ENCODE peak calls at places on chromosomes 2 and 18, in six cellular contexts. Q is mammary epithelial cell; N is astrocyte of the spinal cord; I is heart left ventricle; D is naive thymus-derived CD4-positive, alpha-beta T cell; C is psoas muscle. P is an unnamed sample.

GRCh38 chr2:239692348-239692747 is 291.5 kb upstream of the HDAC4 start:
- DNase-seq in Q (no peak), N (no peak), I (no peak), D (no peak), C (peak), P (no peak)

GRCh38 chr2:132478669-132479068 is 62.1 kb downstream of the GPR39 start:
- DNase-seq in Q (no peak), N (no peak), I (no peak), D (no peak), C (no peak), P (no peak)

GRCh38 chr2:72605836-72606442 is 219.9 kb downstream of the EXOC6B start:
- DNase-seq in Q (no peak), N (peak), I (no peak), D (no peak), C (no peak), P (peak)

GRCh38 chr2:112031916-112032582 is 23.0 kb upstream of the TMEM87B start:
- DNase-seq in Q (peak), N (no peak), I (no peak), D (no peak), C (no peak), P (peak)

GRCh38 chr2:181468313-181468712 is 11.1 kb downstream of the ITGA4 start:
- DNase-seq in Q (no peak), N (no peak), I (no peak), D (no peak), C (no peak), P (no peak)

GRCh38 chr2:28602751-28603639 is 107.1 kb downstream of the PLB1 start:
- DNase-seq in Q (no peak), N (no peak), I (no peak), D (no peak), C (peak), P (no peak)

GRCh38 chr2:2771721-2772411 is 440.8 kb upstream of the MYT1L start:
- DNase-seq in Q (no peak), N (no peak), I (no peak), D (no peak), C (no peak), P (no peak)

GRCh38 chr18:54162431-54162830 is 62.0 kb downstream of the MBD2 start:
- DNase-seq in Q (peak), N (peak), I (no peak), D (no peak), C (no peak), P (peak)

GRCh38 chr2:241129086-241129871 is 20.0 kb downstream of the PASK start:
- DNase-seq in Q (no peak), N (no peak), I (no peak), D (no peak), C (peak), P (no peak)

GRCh38 chr2:229714080-229714735 is at the start of gene DNER:
- DNase-seq in Q (no peak), N (no peak), I (no peak), D (peak), C (peak), P (peak)

GRCh38 chr2:240601831-240602160 is 15.3 kb downstream of the CAPN10 start:
- DNase-seq in Q (no peak), N (no peak), I (no peak), D (no peak), C (peak), P (no peak)

GRCh38 chr18:48892146-48892855 is 58.5 kb downstream of the SMAD7 start:
- DNase-seq in Q (no peak), N (no peak), I (no peak), D (no peak), C (no peak), P (peak)

GRCh38 chr2:233244818-233245217 is 6.7 kb upstream of the ATG16L1 start:
- DNase-seq in Q (peak), N (no peak), I (no peak), D (no peak), C (no peak), P (peak)

GRCh38 chr2:30645745-30646119 is 161.5 kb downstream of the CAPN13 start:
- DNase-seq in Q (no peak), N (no peak), I (no peak), D (no peak), C (no peak), P (no peak)

GRCh38 chr2:239638376-239638775 is 237.6 kb upstream of the HDAC4 start:
- DNase-seq in Q (no peak), N (no peak), I (no peak), D (no peak), C (no peak), P (no peak)

GRCh38 chr18:79805926-79806487 is 8.3 kb downstream of the KCNG2 start:
- DNase-seq in Q (no peak), N (no peak), I (peak), D (no peak), C (no peak), P (no peak)

GRCh38 chr2:180959787-180960186 is 20.6 kb upstream of the UBE2E3 start:
- DNase-seq in Q (no peak), N (no peak), I (no peak), D (no peak), C (no peak), P (no peak)

GRCh38 chr2:2519381-2519780 is 188.3 kb upstream of the MYT1L start:
- DNase-seq in Q (no peak), N (no peak), I (no peak), D (no peak), C (no peak), P (no peak)

GRCh38 chr18:48278081-48278480 is 131.1 kb downstream of the ZBTB7C start:
- DNase-seq in Q (no peak), N (no peak), I (no peak), D (no peak), C (no peak), P (no peak)

GRCh38 chr2:196849895-196850294 is 40.7 kb upstream of the C2orf66 start:
- DNase-seq in Q (peak), N (peak), I (no peak), D (no peak), C (no peak), P (peak)

GRCh38 chr2:103264058-103264457 is 502.2 kb downstream of the TMEM182 start:
- DNase-seq in Q (no peak), N (no peak), I (no peak), D (no peak), C (no peak), P (no peak)

GRCh38 chr2:207683879-207684627 is 27.4 kb upstream of the CCNYL1 start:
- DNase-seq in Q (peak), N (peak), I (no peak), D (no peak), C (no peak), P (peak)

GRCh38 chr2:88398122-88398655 is 54.3 kb downstream of the FOXI3 start:
- DNase-seq in Q (no peak), N (no peak), I (no peak), D (no peak), C (no peak), P (no peak)

GRCh38 chr2:98459776-98460175 is 15.1 kb downstream of the INPP4A start:
- DNase-seq in Q (peak), N (peak), I (no peak), D (no peak), C (no peak), P (no peak)

GRCh38 chr2:74715071-74715791 is 61.2 kb downstream of the SEMA4F start:
- DNase-seq in Q (peak), N (peak), I (peak), D (peak), C (peak), P (peak)

DNA sequence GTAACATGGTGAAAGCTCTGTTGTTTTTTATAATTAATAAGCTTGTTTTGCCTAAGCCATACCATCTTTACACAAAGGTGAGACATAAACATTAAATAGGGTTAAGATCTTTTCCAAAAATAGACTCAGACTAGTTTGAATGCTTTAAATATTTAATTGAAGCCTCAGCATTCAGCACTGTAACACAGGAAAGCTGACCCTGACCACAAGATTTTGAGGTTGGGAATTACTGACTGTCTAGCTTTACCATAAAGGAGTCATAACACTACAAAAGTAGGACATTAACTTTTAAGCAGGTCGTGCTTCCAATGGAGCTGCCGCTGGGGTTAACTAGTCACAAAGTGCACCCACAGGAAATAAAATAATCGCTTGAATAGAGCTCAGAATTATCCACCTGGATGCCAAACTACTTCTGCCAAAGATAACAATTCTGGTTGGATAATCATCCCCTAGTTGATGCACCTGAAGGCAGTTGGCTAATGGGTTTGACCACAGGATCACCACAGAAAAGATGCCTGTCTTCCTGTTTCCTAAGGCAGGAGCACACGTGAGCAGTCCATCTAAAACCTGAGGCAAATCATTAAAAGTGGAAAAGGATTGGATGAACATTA is 106.2 kb downstream of the COBLL1 start:
- DNase-seq in Q (peak), N (peak), I (no peak), D (no peak), C (no peak), P (peak)
- H3K4me3 ChIP-seq in Q (no peak), N (no peak), I (no peak), D (no peak), C (no peak), P (no peak)

DNA sequence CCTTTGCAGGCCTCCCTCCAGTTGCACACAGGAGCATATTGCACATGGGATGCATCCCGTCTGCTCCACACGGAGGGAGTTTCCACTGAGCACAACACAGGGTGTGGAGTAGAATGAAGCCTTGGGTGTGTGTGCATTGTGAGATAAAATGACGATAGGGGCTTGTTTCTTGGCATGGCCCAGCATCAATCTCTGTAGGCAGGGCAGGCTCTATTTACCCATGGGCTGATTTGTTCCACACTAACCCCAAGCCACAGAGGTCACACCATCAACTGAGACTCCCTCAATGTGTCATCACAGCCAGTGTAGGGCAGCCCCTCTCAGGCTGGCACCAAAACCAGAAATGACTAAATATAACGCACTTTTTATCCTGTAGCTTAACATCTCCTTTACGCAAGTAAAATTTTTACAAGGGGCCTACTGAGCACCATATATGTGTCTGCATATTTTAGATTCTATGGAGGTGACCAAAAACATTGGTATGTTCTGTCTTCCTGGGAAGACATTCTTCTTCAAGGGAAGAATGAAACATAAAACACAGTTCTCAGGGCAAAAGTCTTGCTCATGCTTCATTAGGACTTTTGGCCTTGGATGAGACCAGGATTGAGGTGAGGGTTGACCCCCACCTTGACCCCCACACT is 2.7 kb upstream of the GKN1 start:
- DNase-seq in Q (peak), N (peak), I (no peak), D (no peak), C (no peak), P (peak)
- H3K4me3 ChIP-seq in Q (no peak), N (no peak), I (no peak), D (no peak), C (no peak), P (no peak)

DNA sequence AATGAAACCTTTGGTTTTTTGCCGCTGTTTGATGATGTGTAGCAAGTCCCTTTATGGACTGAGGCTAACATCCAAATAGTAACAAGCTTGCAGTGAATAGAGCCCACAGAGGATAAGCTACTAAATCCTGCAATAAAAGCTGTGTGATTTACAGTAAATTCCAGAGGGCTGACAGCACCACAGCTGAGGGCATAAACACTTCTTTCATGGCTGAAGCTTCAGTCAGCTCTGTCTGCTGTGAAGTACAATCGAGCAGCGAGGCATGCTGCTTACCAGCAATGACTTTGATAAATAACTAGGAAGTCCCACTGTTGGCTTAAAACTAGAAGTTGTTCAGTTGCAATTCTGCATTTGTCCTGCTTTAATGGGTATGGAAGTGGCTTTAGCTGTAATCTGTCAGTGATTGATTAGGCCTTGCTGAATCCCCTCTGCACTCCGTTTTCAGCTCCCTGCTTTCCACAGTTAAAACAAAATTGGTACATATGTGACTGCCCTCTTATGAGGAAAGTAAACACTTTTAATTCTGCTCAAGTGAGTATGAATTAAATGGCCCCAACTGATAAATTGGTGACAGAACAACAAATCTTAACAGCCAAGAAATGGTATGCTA is 65.2 kb upstream of the FIGN start:
- DNase-seq in Q (no peak), N (peak), I (no peak), D (no peak), C (no peak), P (peak)
- H3K4me3 ChIP-seq in Q (no peak), N (no peak), I (no peak), D (no peak), C (peak), P (no peak)

GRCh38 chr2:39434233-39434897 is 2.7 kb downstream of the MAP4K3 start:
- DNase-seq in Q (no peak), N (no peak), I (no peak), D (no peak), C (no peak), P (no peak)

GRCh38 chr2:39435254-39435653 is 1.8 kb downstream of the MAP4K3 start:
- DNase-seq in Q (no peak), N (no peak), I (no peak), D (no peak), C (no peak), P (no peak)

GRCh38 chr2:39431592-39432316 is 5.3 kb downstream of the MAP4K3 start:
- DNase-seq in Q (peak), N (no peak), I (no peak), D (peak), C (no peak), P (peak)

GRCh38 chr2:39433586-39434195 is 3.4 kb downstream of the MAP4K3 start:
- DNase-seq in Q (no peak), N (no peak), I (no peak), D (no peak), C (no peak), P (no peak)

GRCh38 chr2:39432701-39433100 is 4.4 kb downstream of the MAP4K3 start:
- DNase-seq in Q (no peak), N (no peak), I (no peak), D (no peak), C (no peak), P (no peak)
- H3K4me3 ChIP-seq in Q (no peak), N (no peak), I (no peak), D (no peak), C (peak), P (no peak)

GRCh38 chr18:2853926-2854664 is 7.3 kb downstream of the EMILIN2 start:
- DNase-seq in Q (no peak), N (no peak), I (no peak), D (no peak), C (no peak), P (no peak)

GRCh38 chr18:2855560-2856350 is 8.9 kb downstream of the EMILIN2 start:
- DNase-seq in Q (peak), N (no peak), I (no peak), D (no peak), C (no peak), P (peak)

GRCh38 chr18:2854871-2855270 is 8.1 kb downstream of the EMILIN2 start:
- DNase-seq in Q (no peak), N (no peak), I (no peak), D (no peak), C (no peak), P (no peak)

GRCh38 chr18:2856499-2856898 is 9.7 kb downstream of the EMILIN2 start:
- DNase-seq in Q (no peak), N (no peak), I (no peak), D (peak), C (no peak), P (no peak)

GRCh38 chr18:2857491-2858063 is 10.8 kb downstream of the EMILIN2 start:
- DNase-seq in Q (no peak), N (peak), I (peak), D (no peak), C (peak), P (peak)
- H3K4me3 ChIP-seq in Q (no peak), N (no peak), I (peak), D (no peak), C (no peak), P (no peak)

GRCh38 chr2:13660231-13660630 is 943.5 kb downstream of the TRIB2 start:
- DNase-seq in Q (no peak), N (no peak), I (no peak), D (no peak), C (no peak), P (no peak)
- H3K4me3 ChIP-seq in Q (no peak), N (no peak), I (no peak), D (no peak), C (no peak), P (no peak)

DNA sequence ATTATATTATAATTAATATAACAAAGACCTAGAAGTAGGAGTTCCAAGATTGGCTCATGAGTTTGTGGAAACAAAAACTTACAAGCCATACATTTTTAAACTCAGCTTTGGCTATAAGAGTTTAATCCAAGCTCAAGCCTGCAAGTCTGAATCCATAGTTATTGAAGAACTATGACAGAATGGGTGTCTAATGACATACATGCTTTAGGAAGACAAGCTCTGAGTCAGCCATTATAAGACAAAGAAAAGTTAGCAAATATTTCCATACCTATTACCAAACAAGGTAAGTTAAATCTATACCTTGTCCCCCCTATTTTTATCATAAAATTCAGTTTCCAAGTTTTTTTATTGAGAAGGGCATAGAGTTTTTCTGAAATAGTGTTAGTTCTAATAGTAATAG is 95.6 kb downstream of the POLR1A start:
- DNase-seq in Q (no peak), N (no peak), I (no peak), D (no peak), C (no peak), P (peak)
- H3K4me3 ChIP-seq in Q (no peak), N (no peak), I (no peak), D (no peak), C (no peak), P (no peak)

GRCh38 chr2:172442072-172442895 is 14.9 kb downstream of the ITGA6 start:
- DNase-seq in Q (peak), N (peak), I (no peak), D (no peak), C (no peak), P (peak)
- H3K4me3 ChIP-seq in Q (no peak), N (no peak), I (no peak), D (peak), C (no peak), P (no peak)